ENCODE peak calls at places on chromosomes 3 and 15, in five cellular contexts. A is nucleus accumbens, X is cardiac muscle cell, V is BJ, D is body of pancreas. F is an unnamed sample.

GRCh38 chr3:64141476-64141875 is 83.8 kb downstream of the PRICKLE2 start:
- DNase-seq in A (no peak), X (no peak), V (no peak), D (no peak), F (no peak)

GRCh38 chr3:47652142-47652541 is 73.5 kb upstream of the CSPG5 start:
- DNase-seq in A (no peak), X (no peak), V (no peak), D (peak), F (no peak)

GRCh38 chr3:11904157-11904556 is 57.5 kb upstream of the TAMM41 start:
- DNase-seq in A (no peak), X (no peak), V (no peak), D (no peak), F (no peak)

GRCh38 chr3:139297588-139298311 is 46.1 kb upstream of the MRPS22 start:
- DNase-seq in A (no peak), X (no peak), V (no peak), D (peak), F (no peak)

GRCh38 chr3:107432013-107432515 is 54.8 kb downstream of the CCDC54 start:
- DNase-seq in A (no peak), X (no peak), V (no peak), D (peak), F (peak)

GRCh38 chr15:77418341-77419049 is 1.4 kb downstream of the PEAK1 start:
- DNase-seq in A (no peak), X (no peak), V (no peak), D (no peak), F (no peak)

GRCh38 chr3:109973733-109974132 is 636.4 kb upstream of the DPPA4 start:
- DNase-seq in A (no peak), X (peak), V (no peak), D (no peak), F (no peak)

GRCh38 chr3:82506204-82506603 is 744.8 kb upstream of the GBE1 start:
- DNase-seq in A (no peak), X (no peak), V (no peak), D (no peak), F (no peak)

GRCh38 chr3:66931699-66932098 is 66.4 kb upstream of the KBTBD8 start:
- DNase-seq in A (no peak), X (no peak), V (no peak), D (no peak), F (no peak)

GRCh38 chr3:87088366-87088983 is 97.5 kb upstream of the VGLL3 start:
- DNase-seq in A (no peak), X (no peak), V (no peak), D (no peak), F (no peak)

GRCh38 chr3:62718515-62719320 is 156.5 kb downstream of the CADPS start:
- DNase-seq in A (peak), X (no peak), V (no peak), D (peak), F (no peak)

GRCh38 chr15:64152507-64153387 is 1.2 kb downstream of the SNX22 start:
- DNase-seq in A (peak), X (no peak), V (no peak), D (peak), F (no peak)

GRCh38 chr3:144031938-144032337 is 60.3 kb downstream of the DIPK2A start:
- DNase-seq in A (peak), X (no peak), V (no peak), D (peak), F (no peak)

GRCh38 chr3:57946970-57947381 is 61.2 kb upstream of the FLNB start:
- DNase-seq in A (no peak), X (no peak), V (no peak), D (no peak), F (no peak)

GRCh38 chr3:78690806-78691205 is 1077.0 kb downstream of the ROBO1 start:
- DNase-seq in A (no peak), X (no peak), V (no peak), D (no peak), F (no peak)

GRCh38 chr3:13884851-13885703 is 5.2 kb upstream of the WNT7A start:
- DNase-seq in A (no peak), X (peak), V (no peak), D (peak), F (peak)

GRCh38 chr3:133574260-133574881 is 885 bp downstream of the CDV3 start:
- DNase-seq in A (no peak), X (peak), V (no peak), D (peak), F (peak)

GRCh38 chr3:59425942-59426341 is 376.1 kb upstream of the CFAP20DC start:
- DNase-seq in A (no peak), X (no peak), V (no peak), D (no peak), F (no peak)

GRCh38 chr3:18443670-18444596 is 18.8 kb upstream of the SATB1 start:
- DNase-seq in A (no peak), X (peak), V (no peak), D (peak), F (peak)

GRCh38 chr15:96336045-96336642 is 5.6 kb downstream of the NR2F2 start:
- DNase-seq in A (no peak), X (no peak), V (no peak), D (no peak), F (peak)

GRCh38 chr3:156865732-156866131 is 39.6 kb downstream of the LEKR1 start:
- DNase-seq in A (no peak), X (no peak), V (no peak), D (no peak), F (no peak)

GRCh38 chr15:51842852-51843737 is 13.6 kb downstream of the TMOD3 start:
- DNase-seq in A (no peak), X (no peak), V (no peak), D (no peak), F (no peak)

F was measured in colonic mucosa.